ENCODE peak calls at places on chromosome 7, in five cellular contexts. One of them, this sample, is unnamed.

GRCh38 chr7:128137096-128137655 is 103.9 kb upstream of the LEP start:
- DNase-seq in stromal cell of bone marrow: no peak
- DNase-seq in osteocyte: peak
- DNase-seq in neural crest cell: no peak
- DNase-seq in caudate nucleus: no peak
- DNase-seq in this sample: no peak

GRCh38 chr7:107614425-107614824 is 34.4 kb downstream of the BCAP29 start:
- DNase-seq in stromal cell of bone marrow: peak
- DNase-seq in caudate nucleus: no peak
- DNase-seq in osteocyte: no peak
- DNase-seq in neural crest cell: no peak
- DNase-seq in this sample: no peak

GRCh38 chr7:92723978-92724377 is 112.4 kb downstream of the CDK6 start:
- DNase-seq in osteocyte: no peak
- DNase-seq in stromal cell of bone marrow: no peak
- DNase-seq in caudate nucleus: no peak
- DNase-seq in neural crest cell: no peak
- DNase-seq in this sample: no peak

GRCh38 chr7:120832803-120833202 is 25.1 kb downstream of the TSPAN12 start:
- DNase-seq in stromal cell of bone marrow: no peak
- DNase-seq in caudate nucleus: no peak
- DNase-seq in osteocyte: no peak
- DNase-seq in neural crest cell: no peak
- DNase-seq in this sample: no peak

GRCh38 chr7:80725181-80725611 is 86.8 kb downstream of the CD36 start:
- DNase-seq in neural crest cell: no peak
- DNase-seq in osteocyte: no peak
- DNase-seq in caudate nucleus: no peak
- DNase-seq in stromal cell of bone marrow: no peak
- DNase-seq in this sample: no peak

GRCh38 chr7:16586081-16586874 is 59.3 kb downstream of the ANKMY2 start:
- DNase-seq in neural crest cell: no peak
- DNase-seq in caudate nucleus: no peak
- DNase-seq in stromal cell of bone marrow: no peak
- DNase-seq in osteocyte: no peak
- DNase-seq in this sample: no peak

GRCh38 chr7:157010588-157011332 is at the start of gene MNX1:
- DNase-seq in stromal cell of bone marrow: no peak
- DNase-seq in osteocyte: no peak
- DNase-seq in neural crest cell: peak
- DNase-seq in caudate nucleus: no peak
- DNase-seq in this sample: no peak

GRCh38 chr7:35720849-35721248 is 25.9 kb upstream of the HERPUD2 start:
- DNase-seq in osteocyte: no peak
- DNase-seq in caudate nucleus: no peak
- DNase-seq in stromal cell of bone marrow: no peak
- DNase-seq in neural crest cell: no peak
- DNase-seq in this sample: no peak

GRCh38 chr7:41910916-41911315 is 208.0 kb upstream of the INHBA start:
- DNase-seq in stromal cell of bone marrow: no peak
- DNase-seq in caudate nucleus: no peak
- DNase-seq in neural crest cell: no peak
- DNase-seq in osteocyte: no peak
- DNase-seq in this sample: no peak

GRCh38 chr7:120996333-120996982 is 7.9 kb downstream of the CPED1 start:
- DNase-seq in osteocyte: peak
- DNase-seq in neural crest cell: no peak
- DNase-seq in stromal cell of bone marrow: peak
- DNase-seq in caudate nucleus: no peak
- DNase-seq in this sample: no peak

GRCh38 chr7:95933618-95934017 is 161.3 kb downstream of the DYNC1I1 start:
- DNase-seq in stromal cell of bone marrow: no peak
- DNase-seq in neural crest cell: no peak
- DNase-seq in osteocyte: no peak
- DNase-seq in caudate nucleus: no peak
- DNase-seq in this sample: no peak

GRCh38 chr7:40804477-40805215 is 669.8 kb downstream of the SUGCT start:
- DNase-seq in caudate nucleus: no peak
- DNase-seq in neural crest cell: no peak
- DNase-seq in stromal cell of bone marrow: no peak
- DNase-seq in osteocyte: no peak
- DNase-seq in this sample: no peak

GRCh38 chr7:131272086-131272485 is 55.6 kb upstream of the MKLN1 start:
- DNase-seq in osteocyte: no peak
- DNase-seq in stromal cell of bone marrow: no peak
- DNase-seq in neural crest cell: no peak
- DNase-seq in caudate nucleus: no peak
- DNase-seq in this sample: no peak

GRCh38 chr7:133705596-133705995 is 421.5 kb upstream of the LRGUK start:
- DNase-seq in stromal cell of bone marrow: no peak
- DNase-seq in neural crest cell: no peak
- DNase-seq in caudate nucleus: no peak
- DNase-seq in osteocyte: no peak
- DNase-seq in this sample: no peak

GRCh38 chr7:5610500-5611186 is 170.8 kb downstream of the RNF216 start:
- DNase-seq in neural crest cell: no peak
- DNase-seq in caudate nucleus: no peak
- DNase-seq in osteocyte: no peak
- DNase-seq in stromal cell of bone marrow: no peak
- DNase-seq in this sample: no peak

GRCh38 chr7:158621042-158621441 is 33.4 kb upstream of the PTPRN2 start:
- DNase-seq in neural crest cell: no peak
- DNase-seq in stromal cell of bone marrow: no peak
- DNase-seq in osteocyte: no peak
- DNase-seq in caudate nucleus: no peak
- DNase-seq in this sample: no peak

GRCh38 chr7:139918488-139918887 is 89.4 kb downstream of the TBXAS1 start:
- DNase-seq in caudate nucleus: no peak
- DNase-seq in neural crest cell: no peak
- DNase-seq in stromal cell of bone marrow: no peak
- DNase-seq in osteocyte: no peak
- DNase-seq in this sample: no peak

This sample was measured in nucleus accumbens.